ENCODE peak calls at places on chromosome 14, in seven cellular contexts. O, Q, F, N, H, T and G are unnamed samples. For H3K4me1, the result is how much of the 10 kb centered on the place peaks cover.

GRCh38 chr14:57297852-57298251 is 29.1 kb downstream of the AP5M1 start:
- DNase-seq in O (no peak), Q (no peak), F (no peak), N (no peak), H (no peak), T (no peak), G (no peak)

GRCh38 chr14:96176811-96177211 is 27.8 kb upstream of the BDKRB2 start:
- DNase-seq in O (no peak), Q (no peak), F (no peak), N (peak), H (no peak), T (no peak), G (no peak)

GRCh38 chr14:71202881-71203280 is 295.6 kb downstream of the PCNX1 start:
- DNase-seq in O (no peak), Q (no peak), F (no peak), N (peak), H (no peak), T (no peak), G (no peak)

GRCh38 chr14:58823309-58823708 is 185.5 kb downstream of the DACT1 start:
- DNase-seq in O (no peak), Q (no peak), F (no peak), N (no peak), H (no peak), T (no peak), G (no peak)

GRCh38 chr14:104104006-104104901 is 18.8 kb downstream of the ASPG start:
- DNase-seq in O (no peak), Q (no peak), F (peak), N (no peak), H (no peak), T (no peak), G (peak)

GRCh38 chr14:50955373-50956043 is 11.2 kb upstream of the PYGL start:
- DNase-seq in O (peak), Q (peak), F (peak), N (peak), H (no peak), T (peak), G (peak)

GRCh38 chr14:57641776-57642175 is 148.1 kb upstream of the CCDC198 start:
- DNase-seq in O (no peak), Q (no peak), F (no peak), N (no peak), H (no peak), T (no peak), G (no peak)

GRCh38 chr14:100307215-100308111 is 1.2 kb upstream of the SLC25A29 start:
- DNase-seq in O (peak), Q (no peak), F (peak), N (no peak), H (peak), T (no peak), G (peak)

GRCh38 chr14:72771561-72771960 is 122.3 kb downstream of the DPF3 start:
- DNase-seq in O (peak), Q (no peak), F (no peak), N (no peak), H (no peak), T (peak), G (peak)

GRCh38 chr14:102983496-102983895 is 61.0 kb downstream of the AMN start:
- DNase-seq in O (no peak), Q (no peak), F (no peak), N (no peak), H (no peak), T (no peak), G (no peak)

GRCh38 chr14:54667026-54667744 is 100.3 kb downstream of the SAMD4A start:
- DNase-seq in O (no peak), Q (no peak), F (no peak), N (no peak), H (no peak), T (no peak), G (no peak)

GRCh38 chr14:76584271-76584702 is 177.0 kb upstream of the VASH1 start:
- DNase-seq in O (no peak), Q (no peak), F (no peak), N (peak), H (no peak), T (no peak), G (no peak)

GRCh38 chr14:97456958-97457357 is 659.8 kb downstream of the VRK1 start:
- DNase-seq in O (peak), Q (no peak), F (no peak), N (no peak), H (no peak), T (no peak), G (no peak)

GRCh38 chr14:68544150-68544892 is 248.5 kb downstream of the ZFP36L1 start:
- DNase-seq in O (peak), Q (no peak), F (no peak), N (peak), H (peak), T (peak), G (peak)

GRCh38 chr14:93207468-93208308 is 632 bp downstream of the UBR7 start:
- DNase-seq in O (no peak), Q (no peak), F (peak), N (peak), H (peak), T (peak), G (peak)

GRCh38 chr14:38808734-38809455 is 294.1 kb downstream of the SEC23A start:
- DNase-seq in O (peak), Q (peak), F (no peak), N (no peak), H (peak), T (no peak), G (peak)

GRCh38 chr14:77158175-77158908 is 16.8 kb upstream of the ZDHHC22 start:
- DNase-seq in O (no peak), Q (peak), F (peak), N (peak), H (no peak), T (no peak), G (no peak)

GRCh38 chr14:88248606-88249005 is 74.5 kb downstream of the KCNK10 start:
- DNase-seq in O (no peak), Q (no peak), F (no peak), N (peak), H (no peak), T (no peak), G (no peak)

GRCh38 chr14:74293621-74294020 is 9.1 kb downstream of the ABCD4 start:
- DNase-seq in O (no peak), Q (no peak), F (no peak), N (no peak), H (no peak), T (no peak), G (no peak)

GRCh38 chr14:61188936-61189808 is 92.0 kb downstream of the TMEM30B start:
- DNase-seq in O (peak), Q (peak), F (peak), N (peak), H (peak), T (peak), G (peak)
- TF ChIP-seq CTCF in O (no peak), Q (peak), F (peak), N (peak), H (peak), T (no peak), G (peak)

GRCh38 chr14:91351508-91351853 is 66.1 kb downstream of the CCDC88C start:
- DNase-seq in O (no peak), Q (no peak), F (no peak), N (no peak), H (no peak), T (no peak), G (no peak)
- H3K4me1 ChIP-seq in O (under half), Q (under half), F (under half), N (under half), H (half or more), T (under half), G (under half)

GRCh38 chr14:90816686-90817436 is 631 bp upstream of the TTC7B start:
- DNase-seq in O (no peak), Q (no peak), F (no peak), N (no peak), H (no peak), T (no peak), G (no peak)

GRCh38 chr14:90814806-90815566 is 1.2 kb downstream of the TTC7B start:
- DNase-seq in O (no peak), Q (no peak), F (no peak), N (no peak), H (no peak), T (no peak), G (no peak)

GRCh38 chr14:90818715-90819114 is 2.5 kb upstream of the TTC7B start:
- DNase-seq in O (no peak), Q (no peak), F (no peak), N (no peak), H (no peak), T (no peak), G (no peak)

GRCh38 chr14:90815567-90815816 is 738 bp downstream of the TTC7B start:
- DNase-seq in O (no peak), Q (no peak), F (no peak), N (no peak), H (no peak), T (no peak), G (no peak)

DNA sequence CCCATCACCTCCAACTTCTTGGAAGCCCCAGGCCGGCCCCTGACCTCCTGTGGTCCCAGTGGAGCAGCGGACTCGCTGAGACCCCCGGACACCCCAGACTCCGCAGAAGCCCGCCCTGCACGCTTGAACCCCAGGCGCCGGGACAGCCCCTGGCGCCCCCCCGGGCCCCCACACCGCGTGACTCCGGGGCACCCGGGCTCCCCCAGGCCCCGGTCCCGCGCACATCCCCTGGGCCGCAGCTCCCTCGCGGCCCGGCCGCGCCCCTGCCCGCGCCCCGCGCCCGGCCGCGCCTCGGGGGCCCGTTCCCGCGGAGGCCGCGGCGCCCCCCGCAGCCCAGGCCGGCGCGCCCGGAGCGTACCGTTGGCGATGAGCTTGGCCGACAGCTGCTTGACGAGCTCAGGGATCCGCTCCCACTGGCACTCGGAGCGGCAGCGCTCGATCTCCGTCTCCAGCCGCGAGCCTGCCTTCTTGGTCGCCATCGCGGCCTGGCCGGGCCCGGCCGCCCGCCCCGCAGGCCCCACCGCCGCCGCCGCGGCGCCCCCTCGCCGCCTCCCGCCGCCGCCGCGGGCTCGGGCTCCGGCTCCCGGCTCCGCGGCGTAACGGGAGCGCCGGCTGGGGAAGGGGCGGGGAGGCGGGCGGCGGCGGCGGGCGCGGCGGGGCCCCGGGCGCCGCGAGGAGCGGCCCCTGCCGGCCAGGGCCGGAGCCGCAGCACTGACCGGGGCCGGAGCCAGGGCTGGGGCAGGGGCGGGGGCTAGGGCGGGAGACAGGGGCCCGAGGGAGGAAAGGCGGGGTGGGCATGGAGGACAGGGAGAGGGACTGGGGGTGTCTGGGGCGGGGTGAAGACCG is at the start of gene TTC7B:
- DNase-seq in O (peak), Q (peak), F (peak), N (peak), H (peak), T (no peak), G (no peak)
- TF ChIP-seq CTCF in O (peak), Q (peak), F (peak), N (peak), H (no peak), T (no peak), G (no peak)

GRCh38 chr14:22506778-22507351 is 82.2 kb downstream of the DAD1 start:
- DNase-seq in O (no peak), Q (no peak), F (no peak), N (no peak), H (no peak), T (no peak), G (no peak)
- H3K4me1 ChIP-seq in O (under half), Q (under half), F (under half), N (under half), H (under half), T (under half), G (under half)

DNA sequence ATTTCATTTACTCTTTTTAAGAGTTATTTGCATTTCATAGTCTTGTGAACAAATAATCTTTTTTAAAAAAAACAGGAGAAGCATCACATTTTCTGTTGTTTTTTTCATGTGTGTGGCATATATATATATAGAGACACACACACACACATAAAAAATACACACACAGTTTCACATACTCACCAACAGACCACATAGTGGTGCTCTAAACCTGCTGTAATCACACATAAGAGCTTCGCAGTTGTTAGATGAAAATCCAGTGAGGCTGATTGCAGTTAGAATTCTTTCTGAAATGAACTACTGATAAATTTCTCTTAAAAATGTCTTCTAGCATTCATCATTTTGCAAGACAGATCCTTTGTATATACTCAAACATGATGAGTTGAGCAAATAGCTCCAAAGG is 434.2 kb upstream of the STXBP6 start:
- DNase-seq in O (no peak), Q (no peak), F (no peak), N (no peak), H (no peak), T (no peak), G (no peak)
- TF ChIP-seq CTCF in O (no peak), Q (no peak), F (no peak), N (no peak), H (no peak), T (no peak), G (no peak)

GRCh38 chr14:60648169-60648933 is 926 bp downstream of the SIX1 start:
- DNase-seq in O (no peak), Q (peak), F (no peak), N (peak), H (no peak), T (no peak), G (no peak)

GRCh38 chr14:60647081-60647836 is 2.0 kb downstream of the SIX1 start:
- DNase-seq in O (no peak), Q (peak), F (no peak), N (peak), H (no peak), T (no peak), G (no peak)

GRCh38 chr14:60647837-60648168 is 1.5 kb downstream of the SIX1 start:
- DNase-seq in O (no peak), Q (no peak), F (no peak), N (no peak), H (no peak), T (no peak), G (no peak)

GRCh38 chr14:60645191-60645590 is 4.1 kb downstream of the SIX1 start:
- DNase-seq in O (no peak), Q (no peak), F (no peak), N (no peak), H (no peak), T (no peak), G (no peak)

GRCh38 chr14:60646202-60646886 is 2.9 kb downstream of the SIX1 start:
- DNase-seq in O (no peak), Q (peak), F (no peak), N (no peak), H (no peak), T (no peak), G (no peak)
- H3K4me1 ChIP-seq in O (under half), Q (under half), F (under half), N (under half), H (half or more), T (under half), G (under half)

GRCh38 chr14:91416744-91417133 is 881 bp downstream of the CCDC88C start:
- DNase-seq in O (peak), Q (no peak), F (no peak), N (no peak), H (peak), T (no peak), G (peak)

GRCh38 chr14:91418387-91419043 is 895 bp upstream of the CCDC88C start:
- DNase-seq in O (peak), Q (peak), F (peak), N (peak), H (peak), T (peak), G (peak)

GRCh38 chr14:91417983-91418386 is 365 bp upstream of the CCDC88C start:
- DNase-seq in O (peak), Q (peak), F (peak), N (peak), H (peak), T (no peak), G (no peak)

GRCh38 chr14:91415794-91416743 is 1.6 kb downstream of the CCDC88C start:
- DNase-seq in O (peak), Q (no peak), F (no peak), N (no peak), H (peak), T (no peak), G (peak)

GRCh38 chr14:91417134-91417982 is at the start of gene CCDC88C:
- DNase-seq in O (peak), Q (peak), F (peak), N (no peak), H (peak), T (peak), G (peak)
- TF ChIP-seq CTCF in O (no peak), Q (peak), F (no peak), N (no peak), H (no peak), T (no peak), G (no peak)